ENCODE peak calls at places on chromosomes 12 and 14, in seven cellular contexts. One of them, this sample, is unnamed.

GRCh38 chr12:15789215-15790171 is at the start of gene EPS8:
- DNase-seq in coronary artery: peak
- DNase-seq in tibial artery: peak
- DNase-seq in thoracic aorta: peak
- DNase-seq in AG09309: peak
- DNase-seq in endothelial cell: peak
- DNase-seq in left ventricle myocardium inferior: peak
- DNase-seq in this sample: peak

GRCh38 chr12:14567311-14568195 is at the start of gene PLBD1:
- DNase-seq in tibial artery: peak
- DNase-seq in thoracic aorta: peak
- DNase-seq in AG09309: no peak
- DNase-seq in left ventricle myocardium inferior: peak
- DNase-seq in endothelial cell: peak
- DNase-seq in coronary artery: peak
- DNase-seq in this sample: peak

GRCh38 chr12:6373022-6373787 is 2.2 kb downstream of the SCNN1A start:
- DNase-seq in AG09309: no peak
- DNase-seq in left ventricle myocardium inferior: no peak
- DNase-seq in coronary artery: no peak
- DNase-seq in endothelial cell: no peak
- DNase-seq in tibial artery: no peak
- DNase-seq in thoracic aorta: no peak
- DNase-seq in this sample: no peak

GRCh38 chr14:35406811-35407630 is 2.5 kb upstream of the NFKBIA start:
- DNase-seq in left ventricle myocardium inferior: no peak
- DNase-seq in endothelial cell: no peak
- DNase-seq in coronary artery: no peak
- DNase-seq in thoracic aorta: no peak
- DNase-seq in tibial artery: no peak
- DNase-seq in AG09309: no peak
- DNase-seq in this sample: no peak

GRCh38 chr12:132787877-132788276 is 26.2 kb upstream of the ANKLE2 start:
- DNase-seq in endothelial cell: no peak
- DNase-seq in thoracic aorta: no peak
- DNase-seq in AG09309: no peak
- DNase-seq in tibial artery: no peak
- DNase-seq in left ventricle myocardium inferior: no peak
- DNase-seq in coronary artery: no peak
- DNase-seq in this sample: no peak

GRCh38 chr14:37992489-37992888 is 215.2 kb upstream of the SSTR1 start:
- DNase-seq in tibial artery: no peak
- DNase-seq in thoracic aorta: no peak
- DNase-seq in left ventricle myocardium inferior: no peak
- DNase-seq in AG09309: no peak
- DNase-seq in coronary artery: no peak
- DNase-seq in endothelial cell: no peak
- DNase-seq in this sample: no peak

GRCh38 chr12:6430124-6430989 is 14.4 kb upstream of the CD27 start:
- DNase-seq in tibial artery: peak
- DNase-seq in thoracic aorta: peak
- DNase-seq in coronary artery: peak
- DNase-seq in left ventricle myocardium inferior: peak
- DNase-seq in AG09309: peak
- DNase-seq in endothelial cell: no peak
- DNase-seq in this sample: no peak

GRCh38 chr12:74620932-74621331 is 83.3 kb downstream of the ATXN7L3B start:
- DNase-seq in endothelial cell: no peak
- DNase-seq in tibial artery: no peak
- DNase-seq in left ventricle myocardium inferior: no peak
- DNase-seq in coronary artery: no peak
- DNase-seq in AG09309: no peak
- DNase-seq in thoracic aorta: no peak
- DNase-seq in this sample: no peak

GRCh38 chr14:80419339-80419738 is 208.0 kb upstream of the DIO2 start:
- DNase-seq in coronary artery: no peak
- DNase-seq in AG09309: no peak
- DNase-seq in left ventricle myocardium inferior: no peak
- DNase-seq in thoracic aorta: no peak
- DNase-seq in tibial artery: no peak
- DNase-seq in endothelial cell: no peak
- DNase-seq in this sample: no peak

GRCh38 chr12:23474438-23475000 is 475.0 kb downstream of the SOX5 start:
- DNase-seq in left ventricle myocardium inferior: no peak
- DNase-seq in tibial artery: no peak
- DNase-seq in thoracic aorta: no peak
- DNase-seq in coronary artery: no peak
- DNase-seq in AG09309: no peak
- DNase-seq in endothelial cell: no peak
- DNase-seq in this sample: no peak

GRCh38 chr14:91252901-91253794 is 8.6 kb upstream of the GPR68 start:
- DNase-seq in tibial artery: no peak
- DNase-seq in endothelial cell: peak
- DNase-seq in AG09309: no peak
- DNase-seq in coronary artery: no peak
- DNase-seq in thoracic aorta: no peak
- DNase-seq in left ventricle myocardium inferior: peak
- DNase-seq in this sample: peak

GRCh38 chr14:74437654-74438053 is 11.6 kb upstream of the SYNDIG1L start:
- DNase-seq in tibial artery: no peak
- DNase-seq in thoracic aorta: no peak
- DNase-seq in coronary artery: peak
- DNase-seq in left ventricle myocardium inferior: no peak
- DNase-seq in endothelial cell: peak
- DNase-seq in AG09309: no peak
- DNase-seq in this sample: no peak

GRCh38 chr12:12404297-12404696 is 47.4 kb downstream of the BORCS5 start:
- DNase-seq in tibial artery: no peak
- DNase-seq in left ventricle myocardium inferior: no peak
- DNase-seq in thoracic aorta: no peak
- DNase-seq in coronary artery: no peak
- DNase-seq in AG09309: no peak
- DNase-seq in endothelial cell: no peak
- DNase-seq in this sample: no peak

GRCh38 chr12:123142518-123142840 is 8.4 kb downstream of the PITPNM2 start:
- DNase-seq in tibial artery: no peak
- DNase-seq in coronary artery: peak
- DNase-seq in left ventricle myocardium inferior: no peak
- DNase-seq in endothelial cell: no peak
- DNase-seq in AG09309: no peak
- DNase-seq in thoracic aorta: no peak
- DNase-seq in this sample: no peak

GRCh38 chr14:79162833-79163232 is 992.7 kb downstream of the NRXN3 start:
- DNase-seq in endothelial cell: no peak
- DNase-seq in coronary artery: no peak
- DNase-seq in thoracic aorta: no peak
- DNase-seq in AG09309: no peak
- DNase-seq in tibial artery: no peak
- DNase-seq in left ventricle myocardium inferior: no peak
- DNase-seq in this sample: no peak

GRCh38 chr12:2251485-2252179 is 198.8 kb downstream of the CACNA1C start:
- DNase-seq in tibial artery: no peak
- DNase-seq in AG09309: no peak
- DNase-seq in left ventricle myocardium inferior: no peak
- DNase-seq in thoracic aorta: no peak
- DNase-seq in coronary artery: no peak
- DNase-seq in endothelial cell: no peak
- DNase-seq in this sample: no peak

GRCh38 chr14:102086972-102087761 is at the start of gene HSP90AA1:
- DNase-seq in coronary artery: peak
- DNase-seq in left ventricle myocardium inferior: peak
- DNase-seq in tibial artery: peak
- DNase-seq in endothelial cell: peak
- DNase-seq in AG09309: peak
- DNase-seq in thoracic aorta: peak
- DNase-seq in this sample: peak

GRCh38 chr12:13100882-13101769 is 2.3 kb downstream of the GSG1 start:
- DNase-seq in endothelial cell: peak
- DNase-seq in left ventricle myocardium inferior: peak
- DNase-seq in AG09309: peak
- DNase-seq in tibial artery: peak
- DNase-seq in thoracic aorta: peak
- DNase-seq in coronary artery: peak
- DNase-seq in this sample: peak

GRCh38 chr12:210277-211141 is 3.4 kb downstream of the SLC6A12 start:
- DNase-seq in tibial artery: no peak
- DNase-seq in thoracic aorta: no peak
- DNase-seq in endothelial cell: no peak
- DNase-seq in AG09309: no peak
- DNase-seq in coronary artery: no peak
- DNase-seq in left ventricle myocardium inferior: no peak
- DNase-seq in this sample: no peak

GRCh38 chr14:30974628-30975027 is 50.8 kb upstream of the AP4S1 start:
- DNase-seq in endothelial cell: no peak
- DNase-seq in left ventricle myocardium inferior: no peak
- DNase-seq in coronary artery: no peak
- DNase-seq in thoracic aorta: no peak
- DNase-seq in AG09309: no peak
- DNase-seq in tibial artery: no peak
- DNase-seq in this sample: no peak

DNA sequence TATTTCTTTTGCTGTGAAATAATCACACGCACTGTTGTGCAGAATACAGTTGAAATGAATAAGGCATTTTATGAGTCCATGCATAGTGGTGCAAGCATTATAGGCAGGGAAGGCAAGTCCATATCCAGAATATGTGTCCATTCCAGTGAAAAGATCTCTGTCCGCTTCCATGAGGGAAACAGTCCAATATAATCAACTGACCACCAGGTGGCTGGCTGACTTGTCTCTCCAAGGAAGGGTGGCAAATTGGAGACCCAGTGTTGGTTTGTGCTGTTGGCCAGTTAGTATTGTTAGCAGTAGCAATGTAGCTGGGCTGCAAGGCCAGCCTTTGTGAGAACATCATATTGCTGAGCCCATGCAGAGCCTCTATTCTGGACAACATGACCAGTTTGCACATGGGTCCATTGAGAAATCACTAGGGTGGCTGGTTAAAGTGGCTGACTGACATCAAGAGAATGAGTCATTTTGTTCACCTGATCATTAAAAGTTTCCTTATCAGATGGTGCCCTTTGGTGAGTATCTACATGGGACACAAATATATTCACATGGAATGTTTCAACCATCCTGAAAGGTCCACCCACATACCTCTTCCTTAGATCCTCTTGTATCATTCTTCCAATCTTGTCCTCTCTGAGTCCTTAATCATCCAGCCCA is 17.3 kb upstream of the YAF2 start:
- DNase-seq in AG09309: no peak
- DNase-seq in tibial artery: no peak
- DNase-seq in endothelial cell: no peak
- DNase-seq in coronary artery: no peak
- DNase-seq in thoracic aorta: no peak
- DNase-seq in left ventricle myocardium inferior: no peak
- DNase-seq in this sample: no peak
- TF ChIP-seq CTCF in AG09309: no peak
- TF ChIP-seq CTCF in tibial artery: no peak
- TF ChIP-seq CTCF in endothelial cell: no peak
- TF ChIP-seq CTCF in coronary artery: no peak
- TF ChIP-seq CTCF in thoracic aorta: no peak
- TF ChIP-seq CTCF in left ventricle myocardium inferior: no peak
- TF ChIP-seq CTCF in this sample: no peak

DNA sequence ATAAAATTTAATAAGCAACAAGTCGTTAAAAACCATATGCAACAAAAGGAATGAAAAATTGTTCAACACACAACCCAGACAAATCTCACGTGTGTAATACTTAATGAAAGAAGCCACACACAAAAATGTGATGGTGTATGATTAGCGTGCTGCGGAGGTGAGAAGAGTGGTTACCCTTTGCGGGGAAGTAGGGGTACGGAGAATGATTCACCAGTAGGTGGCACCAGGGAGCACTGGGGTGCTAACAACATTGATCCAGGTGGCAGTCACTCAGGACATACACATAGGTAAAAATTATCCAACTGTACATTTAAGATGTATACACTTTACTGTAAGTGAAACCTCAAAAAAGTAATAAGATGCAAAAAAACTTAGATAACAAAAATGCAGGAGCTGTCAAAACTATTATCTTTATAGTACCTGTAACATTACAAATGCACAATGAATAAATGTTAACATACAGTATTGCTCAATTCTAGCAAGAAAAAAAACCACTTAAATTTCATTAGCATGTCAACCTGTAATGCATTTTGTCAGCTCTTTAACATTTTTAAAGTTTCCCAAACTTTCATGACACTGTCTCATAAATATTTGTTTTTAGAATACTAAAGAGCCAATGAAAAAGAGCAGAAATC is 46.8 kb downstream of the TMCC3 start:
- DNase-seq in left ventricle myocardium inferior: no peak
- DNase-seq in AG09309: no peak
- DNase-seq in endothelial cell: peak
- DNase-seq in thoracic aorta: no peak
- DNase-seq in coronary artery: no peak
- DNase-seq in tibial artery: peak
- DNase-seq in this sample: peak
- TF ChIP-seq CTCF in left ventricle myocardium inferior: peak
- TF ChIP-seq CTCF in AG09309: peak
- TF ChIP-seq CTCF in endothelial cell: peak
- TF ChIP-seq CTCF in thoracic aorta: peak
- TF ChIP-seq CTCF in coronary artery: no peak
- TF ChIP-seq CTCF in tibial artery: peak
- TF ChIP-seq CTCF in this sample: peak

GRCh38 chr14:71452535-71452934 is 479.7 kb upstream of the RGS6 start:
- DNase-seq in left ventricle myocardium inferior: no peak
- DNase-seq in coronary artery: no peak
- DNase-seq in AG09309: no peak
- DNase-seq in tibial artery: no peak
- DNase-seq in thoracic aorta: no peak
- DNase-seq in endothelial cell: no peak
- DNase-seq in this sample: no peak
- TF ChIP-seq CTCF in left ventricle myocardium inferior: no peak
- TF ChIP-seq CTCF in coronary artery: no peak
- TF ChIP-seq CTCF in AG09309: no peak
- TF ChIP-seq CTCF in tibial artery: no peak
- TF ChIP-seq CTCF in thoracic aorta: no peak
- TF ChIP-seq CTCF in endothelial cell: no peak
- TF ChIP-seq CTCF in this sample: no peak

DNA sequence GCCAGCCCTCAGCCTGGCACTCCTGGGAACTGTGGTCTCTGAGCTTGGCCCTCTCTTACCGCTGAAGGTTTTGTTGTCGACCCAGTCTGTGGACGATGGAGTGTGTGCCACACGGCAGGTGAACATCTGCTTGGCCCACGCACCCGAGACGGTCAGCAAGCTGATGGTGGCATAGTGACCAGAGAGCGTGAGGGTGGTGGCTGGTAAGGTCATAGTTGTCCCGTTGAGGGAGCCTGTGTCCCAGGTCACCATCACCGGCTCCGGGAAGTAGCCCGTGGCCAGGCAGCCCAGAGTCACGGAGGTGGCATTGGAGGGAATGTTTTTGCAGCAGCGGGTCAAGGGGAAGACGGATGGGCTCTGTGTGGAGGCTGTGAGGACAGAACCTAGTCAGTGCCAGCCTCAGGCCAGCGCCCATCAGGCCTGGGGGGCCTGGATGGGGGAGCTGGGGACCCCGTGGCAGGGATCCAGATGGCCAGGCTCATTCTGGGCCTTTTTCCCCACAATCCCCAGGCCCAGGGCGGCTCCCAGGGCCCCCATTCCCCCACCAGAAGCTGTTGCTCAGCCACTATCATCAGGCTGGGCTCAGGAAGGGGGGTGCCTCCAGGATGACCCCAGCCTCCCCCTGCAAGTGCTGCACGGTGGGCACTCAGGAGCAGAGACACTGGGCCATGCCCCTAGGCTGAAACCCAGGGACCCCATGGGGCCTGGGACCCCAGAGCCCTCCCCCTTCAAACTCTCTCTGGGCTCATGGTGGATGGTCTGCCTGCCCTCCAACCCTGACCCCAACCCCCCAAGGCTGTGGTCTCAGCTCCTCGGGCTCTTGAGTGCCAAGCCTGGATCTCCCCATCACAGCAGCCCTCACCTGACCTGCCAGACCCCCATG is 75.2 kb downstream of the TMEM121 start:
- DNase-seq in tibial artery: no peak
- DNase-seq in thoracic aorta: no peak
- DNase-seq in left ventricle myocardium inferior: no peak
- DNase-seq in coronary artery: peak
- DNase-seq in AG09309: no peak
- DNase-seq in endothelial cell: no peak
- DNase-seq in this sample: no peak
- TF ChIP-seq CTCF in tibial artery: no peak
- TF ChIP-seq CTCF in thoracic aorta: no peak
- TF ChIP-seq CTCF in left ventricle myocardium inferior: no peak
- TF ChIP-seq CTCF in coronary artery: no peak
- TF ChIP-seq CTCF in AG09309: no peak
- TF ChIP-seq CTCF in endothelial cell: no peak
- TF ChIP-seq CTCF in this sample: no peak